ENCODE peak calls at places on chromosomes 16 and 17, in four cellular contexts. One of them, this sample, is unnamed. For H3K4me1, the result is how much of the 10 kb centered on the place peaks cover.

GRCh38 chr16:28597692-28598261 is 927 bp upstream of the SULT1A2 start:
- DNase-seq in GM12878: no peak
- DNase-seq in K562: peak
- DNase-seq in IMR-90: no peak
- DNase-seq in this sample: no peak

GRCh38 chr16:86984286-86984685 is 332.9 kb downstream of the C16orf95 start:
- DNase-seq in K562: no peak
- DNase-seq in GM12878: no peak
- DNase-seq in IMR-90: no peak
- DNase-seq in this sample: no peak

GRCh38 chr17:56699186-56699895 is 105.8 kb downstream of the NOG start:
- DNase-seq in GM12878: no peak
- DNase-seq in K562: no peak
- DNase-seq in IMR-90: peak
- DNase-seq in this sample: peak

GRCh38 chr16:29852654-29853053 is 10.4 kb downstream of the CDIPT start:
- DNase-seq in GM12878: no peak
- DNase-seq in IMR-90: peak
- DNase-seq in K562: no peak
- DNase-seq in this sample: peak

GRCh38 chr17:10699861-10700260 is 2.5 kb downstream of the ADPRM start:
- DNase-seq in IMR-90: no peak
- DNase-seq in K562: no peak
- DNase-seq in GM12878: no peak
- DNase-seq in this sample: no peak

GRCh38 chr16:8044796-8045195 is 545.5 kb downstream of the TMEM114 start:
- DNase-seq in K562: no peak
- DNase-seq in IMR-90: no peak
- DNase-seq in GM12878: no peak
- DNase-seq in this sample: no peak

GRCh38 chr16:11639925-11640899 is 28.0 kb upstream of the SNN start:
- DNase-seq in IMR-90: peak
- DNase-seq in GM12878: no peak
- DNase-seq in K562: peak
- DNase-seq in this sample: peak

GRCh38 chr16:67034478-67034877 is 5.5 kb downstream of the CBFB start:
- DNase-seq in GM12878: no peak
- DNase-seq in K562: no peak
- DNase-seq in IMR-90: peak
- DNase-seq in this sample: peak

GRCh38 chr17:62179525-62180161 is 114.6 kb upstream of the MED13 start:
- DNase-seq in K562: peak
- DNase-seq in GM12878: no peak
- DNase-seq in IMR-90: peak
- DNase-seq in this sample: peak

GRCh38 chr17:9174779-9175574 is 153.7 kb downstream of the NTN1 start:
- DNase-seq in GM12878: no peak
- DNase-seq in IMR-90: no peak
- DNase-seq in K562: no peak
- DNase-seq in this sample: no peak

GRCh38 chr17:142102-142661 is 4.8 kb downstream of the SCGB1C2 start:
- DNase-seq in GM12878: no peak
- DNase-seq in K562: no peak
- DNase-seq in IMR-90: peak
- DNase-seq in this sample: peak

GRCh38 chr17:75404223-75404738 is 1.2 kb downstream of the GRB2 start:
- DNase-seq in IMR-90: peak
- DNase-seq in GM12878: no peak
- DNase-seq in K562: peak
- DNase-seq in this sample: peak

GRCh38 chr16:54286330-54287017 is at the start of gene IRX3:
- DNase-seq in K562: no peak
- DNase-seq in GM12878: no peak
- DNase-seq in IMR-90: peak
- DNase-seq in this sample: peak

GRCh38 chr16:68404736-68405345 is 43.5 kb downstream of the SMPD3 start:
- DNase-seq in GM12878: no peak
- DNase-seq in IMR-90: no peak
- DNase-seq in K562: no peak
- DNase-seq in this sample: no peak

GRCh38 chr16:78762222-78762621 is 662.8 kb downstream of the WWOX start:
- DNase-seq in GM12878: no peak
- DNase-seq in IMR-90: no peak
- DNase-seq in K562: no peak
- DNase-seq in this sample: no peak

GRCh38 chr17:29149431-29150064 is 30.6 kb downstream of the MYO18A start:
- DNase-seq in K562: no peak
- DNase-seq in GM12878: no peak
- DNase-seq in IMR-90: peak
- DNase-seq in this sample: no peak

GRCh38 chr16:12729448-12729847 is 74.2 kb downstream of the CPPED1 start:
- DNase-seq in IMR-90: peak
- DNase-seq in K562: no peak
- DNase-seq in GM12878: no peak
- DNase-seq in this sample: peak

GRCh38 chr17:82445542-82445941 is 5.0 kb downstream of the CYBC1 start:
- DNase-seq in GM12878: no peak
- DNase-seq in K562: no peak
- DNase-seq in IMR-90: no peak
- DNase-seq in this sample: no peak

GRCh38 chr17:78993241-78993956 is 13.7 kb upstream of the LGALS3BP start:
- DNase-seq in IMR-90: peak
- DNase-seq in GM12878: no peak
- DNase-seq in K562: peak
- DNase-seq in this sample: peak

GRCh38 chr17:49992933-49993422 is 2.0 kb downstream of the DLX3 start:
- DNase-seq in GM12878: no peak
- DNase-seq in IMR-90: no peak
- DNase-seq in K562: no peak
- DNase-seq in this sample: no peak

GRCh38 chr16:57964157-57964700 is 6.7 kb downstream of the CNGB1 start:
- DNase-seq in GM12878: no peak
- DNase-seq in K562: no peak
- DNase-seq in IMR-90: no peak
- DNase-seq in this sample: no peak

GRCh38 chr16:64417711-64418227 is 704.1 kb downstream of the CDH11 start:
- DNase-seq in IMR-90: peak
- DNase-seq in GM12878: no peak
- DNase-seq in K562: no peak
- DNase-seq in this sample: peak

DNA sequence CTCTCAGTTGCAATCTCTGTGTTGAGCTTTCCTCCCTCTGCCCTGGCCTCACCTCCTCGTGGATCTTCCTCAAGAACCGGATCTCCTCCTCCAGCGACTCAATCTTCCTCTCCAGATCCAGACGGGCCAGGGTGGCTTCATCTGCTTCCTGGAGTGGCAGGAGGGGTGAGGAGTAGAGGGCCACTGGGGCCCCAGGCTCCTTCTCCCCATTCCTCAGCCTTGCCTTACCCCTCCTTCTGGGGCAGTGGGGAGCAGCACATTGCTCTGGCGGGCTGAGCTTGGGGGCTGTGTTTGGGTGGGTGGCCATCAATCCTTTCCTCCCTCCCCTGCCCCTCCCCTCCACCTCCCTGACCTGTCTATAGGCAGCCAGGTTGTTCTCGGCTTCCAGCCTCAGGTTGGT is 1.6 kb downstream of the GFAP start:
- DNase-seq in K562: peak
- DNase-seq in IMR-90: no peak
- DNase-seq in GM12878: no peak
- DNase-seq in this sample: no peak
- H2AFZ ChIP-seq in K562: peak
- H2AFZ ChIP-seq in IMR-90: no peak
- H2AFZ ChIP-seq in GM12878: no peak
- H2AFZ ChIP-seq in this sample: no peak

DNA sequence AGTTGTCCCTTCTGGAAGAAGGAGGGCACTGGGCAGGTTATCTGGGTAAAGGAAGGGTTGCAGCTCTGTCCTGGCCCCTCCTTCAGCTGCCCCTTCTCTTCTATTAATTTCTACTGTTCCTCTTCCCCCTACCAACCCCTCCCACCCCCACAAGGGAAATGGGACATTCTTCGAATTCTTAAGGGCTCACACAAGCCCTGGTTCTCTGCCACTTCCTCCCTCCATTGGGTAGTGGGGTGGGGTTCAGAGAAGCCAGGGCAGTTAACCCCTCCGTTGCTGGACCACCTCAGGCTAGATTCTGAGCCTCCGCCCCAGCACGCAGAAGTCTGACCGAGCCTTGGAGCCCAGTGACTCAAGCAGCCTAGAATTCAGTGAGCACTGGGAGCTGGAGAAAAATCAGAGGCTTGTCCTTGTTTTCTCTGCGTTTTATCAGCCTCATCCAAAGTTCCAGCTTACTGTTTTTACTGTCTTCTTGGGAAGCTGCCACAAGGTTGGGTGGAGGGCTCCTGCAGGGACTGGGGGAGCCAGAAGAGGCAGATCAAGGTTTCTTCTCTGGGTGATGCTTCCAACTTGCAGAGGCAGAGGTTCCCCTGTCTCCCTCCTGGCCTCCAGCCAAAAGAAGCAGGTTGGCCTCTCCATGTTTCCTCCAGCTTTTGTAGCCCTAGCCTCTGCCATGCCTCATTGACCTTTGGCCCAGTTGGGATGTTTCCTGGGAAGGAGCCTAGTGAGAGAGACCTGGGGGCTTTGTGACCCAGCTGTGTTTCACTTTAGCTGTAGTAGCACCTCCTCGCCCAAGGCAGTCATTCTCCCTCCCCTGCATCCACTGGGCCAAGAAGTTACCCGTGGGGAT is 10.2 kb downstream of the LASP1 start:
- DNase-seq in IMR-90: peak
- DNase-seq in K562: no peak
- DNase-seq in GM12878: no peak
- DNase-seq in this sample: peak
- H3K4me1 ChIP-seq in IMR-90: half or more
- H3K4me1 ChIP-seq in K562: under half
- H3K4me1 ChIP-seq in GM12878: under half
- H3K4me1 ChIP-seq in this sample: half or more

GRCh38 chr17:7479139-7479388 is 367 bp downstream of the ZBTB4 start:
- DNase-seq in K562: no peak
- DNase-seq in IMR-90: no peak
- DNase-seq in GM12878: no peak
- DNase-seq in this sample: no peak
- H2AFZ ChIP-seq in K562: peak
- H2AFZ ChIP-seq in IMR-90: peak
- H2AFZ ChIP-seq in GM12878: peak
- H2AFZ ChIP-seq in this sample: peak

DNA sequence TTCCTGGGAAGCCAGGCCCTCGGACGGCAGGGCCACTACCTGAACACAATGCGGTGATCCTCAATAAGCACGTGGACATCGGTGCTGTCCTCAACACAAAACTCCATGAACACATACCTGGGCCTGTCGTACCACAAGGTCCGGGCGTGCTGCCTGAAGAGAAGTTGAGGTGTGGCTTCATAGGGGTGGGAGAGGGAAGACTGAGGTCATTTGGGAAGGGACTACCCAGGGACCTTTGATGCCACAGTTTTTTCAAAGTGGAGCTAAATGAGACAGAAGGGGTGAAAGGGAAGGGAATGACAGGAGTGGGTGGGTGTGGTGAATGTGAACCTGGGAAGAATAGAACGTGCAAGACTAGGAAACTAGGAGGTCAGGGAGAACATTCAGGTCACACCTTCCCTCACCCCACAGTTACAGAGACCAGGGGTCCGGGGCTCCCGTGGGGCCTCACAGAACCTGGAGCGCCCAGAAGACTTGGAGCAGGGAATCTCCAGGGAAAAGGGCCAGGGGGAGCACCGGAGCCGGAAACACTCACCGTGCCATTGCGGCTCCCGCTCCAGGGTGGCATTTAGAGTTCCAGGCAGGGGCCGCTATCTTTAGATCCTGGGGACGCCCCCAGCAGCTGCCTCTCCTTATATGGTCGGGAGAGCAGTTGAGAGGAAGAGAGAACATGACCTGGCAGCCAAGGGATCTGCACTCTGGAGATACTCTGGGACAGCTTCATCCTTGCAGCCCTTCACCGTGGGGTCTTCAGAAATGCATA is at the start of gene PTGES3L:
- DNase-seq in GM12878: no peak
- DNase-seq in IMR-90: peak
- DNase-seq in K562: peak
- DNase-seq in this sample: peak
- H3K4me1 ChIP-seq in GM12878: under half
- H3K4me1 ChIP-seq in IMR-90: under half
- H3K4me1 ChIP-seq in K562: under half
- H3K4me1 ChIP-seq in this sample: under half

GRCh38 chr16:27235055-27235937 is 32.0 kb downstream of the KDM8 start:
- DNase-seq in K562: peak
- DNase-seq in IMR-90: peak
- DNase-seq in GM12878: peak
- DNase-seq in this sample: peak
- H2AFZ ChIP-seq in K562: peak
- H2AFZ ChIP-seq in IMR-90: peak
- H2AFZ ChIP-seq in GM12878: peak
- H2AFZ ChIP-seq in this sample: peak

GRCh38 chr17:63193827-63194226 is 227.8 kb downstream of the TANC2 start:
- DNase-seq in GM12878: no peak
- DNase-seq in K562: no peak
- DNase-seq in IMR-90: no peak
- DNase-seq in this sample: no peak
- H3K4me1 ChIP-seq in GM12878: under half
- H3K4me1 ChIP-seq in K562: under half
- H3K4me1 ChIP-seq in IMR-90: under half
- H3K4me1 ChIP-seq in this sample: under half

DNA sequence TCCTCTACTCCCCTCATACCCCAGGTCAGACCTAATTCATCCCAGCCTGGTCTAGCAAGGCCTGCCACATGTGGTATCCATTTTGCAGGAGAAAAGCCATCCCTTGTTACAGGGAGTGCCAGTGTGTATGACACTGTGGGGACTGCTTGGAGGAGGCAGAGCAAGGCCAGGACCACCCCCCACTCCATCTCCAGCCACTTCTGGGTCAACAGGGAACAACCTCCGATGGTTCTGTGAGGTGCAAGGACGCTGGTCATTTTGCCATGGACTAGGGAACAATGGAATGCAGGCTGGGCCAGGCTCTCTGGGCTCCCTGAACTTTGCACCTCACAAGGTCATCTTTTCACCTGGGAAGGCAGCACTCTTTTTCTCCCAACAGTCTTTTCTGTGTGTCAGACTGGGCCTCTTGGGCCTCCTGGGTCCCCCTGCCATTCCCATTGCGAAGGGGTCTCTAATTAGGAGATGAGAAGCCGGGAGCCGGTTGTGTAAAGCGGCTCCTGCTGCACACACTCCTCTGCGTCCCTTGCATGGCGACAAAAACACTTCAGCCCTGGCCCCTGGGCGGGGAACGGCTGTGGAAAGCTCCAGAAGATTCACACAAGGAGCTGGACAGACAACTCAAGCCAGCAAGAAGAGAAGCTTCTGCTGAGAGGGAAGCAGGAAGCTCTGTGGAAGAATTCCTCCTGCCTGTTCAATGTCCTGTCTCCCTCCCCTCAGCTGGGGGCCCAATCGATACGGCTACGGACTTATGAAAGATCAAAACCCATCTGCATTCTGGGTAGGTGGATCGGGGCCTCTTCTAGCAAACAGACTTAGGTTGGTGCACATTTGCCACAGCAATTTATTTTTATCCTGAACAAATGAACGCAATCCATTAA is 38.5 kb upstream of the MTSS2 start:
- DNase-seq in K562: no peak
- DNase-seq in GM12878: no peak
- DNase-seq in IMR-90: no peak
- DNase-seq in this sample: no peak
- H2AFZ ChIP-seq in K562: no peak
- H2AFZ ChIP-seq in GM12878: no peak
- H2AFZ ChIP-seq in IMR-90: no peak
- H2AFZ ChIP-seq in this sample: no peak

GRCh38 chr17:16945141-16945493 is 26.8 kb downstream of the TNFRSF13B start:
- DNase-seq in GM12878: no peak
- DNase-seq in IMR-90: no peak
- DNase-seq in K562: no peak
- DNase-seq in this sample: no peak
- H3K4me1 ChIP-seq in GM12878: under half
- H3K4me1 ChIP-seq in IMR-90: under half
- H3K4me1 ChIP-seq in K562: under half
- H3K4me1 ChIP-seq in this sample: under half